ENCODE peak calls at places on chromosomes 4 and X, in six cellular contexts. W is cardiac fibroblast, D is Calu3, V is pancreas, U is nephron progenitor cell, H is IMR-90. X is an unnamed sample.

GRCh38 chrX:33211356-33212254 is at the start of gene DMD:
- DNase-seq in U (peak), W (peak), H (peak), V (peak), D (peak), X (peak)

GRCh38 chrX:144601010-144601409 is 646.3 kb upstream of the SPANXN1 start:
- DNase-seq in U (no peak), W (no peak), D (no peak), H (no peak), V (no peak), X (no peak)

GRCh38 chr4:81069706-81070331 is 39.3 kb downstream of the BMP3 start:
- DNase-seq in U (peak), W (peak), V (peak), H (peak), D (peak), X (peak)

GRCh38 chr4:26206981-26207380 is 113.8 kb upstream of the RBPJ start:
- DNase-seq in D (no peak), U (no peak), V (no peak), W (no peak), H (no peak), X (no peak)

GRCh38 chr4:6984611-6985115 is 58.5 kb upstream of the TADA2B start:
- DNase-seq in U (no peak), V (no peak), H (no peak), W (no peak), D (no peak), X (no peak)

GRCh38 chr4:52983563-52984303 is 121.6 kb downstream of the RASL11B start:
- DNase-seq in W (peak), H (peak), D (peak), V (no peak), U (peak), X (peak)

GRCh38 chrX:134926864-134927263 is 63.9 kb upstream of the SMIM10 start:
- DNase-seq in V (no peak), W (no peak), U (no peak), D (no peak), H (no peak), X (no peak)

GRCh38 chrX:100948557-100948956 is 19.8 kb upstream of the XKRX start:
- DNase-seq in D (no peak), W (no peak), H (no peak), U (no peak), V (no peak), X (no peak)

GRCh38 chr4:122576261-122577188 is 44.3 kb downstream of the IL21 start:
- DNase-seq in W (peak), U (no peak), H (peak), D (peak), V (no peak), X (peak)

GRCh38 chr4:33715996-33716395 is 2528.3 kb downstream of the ARAP2 start:
- DNase-seq in W (peak), D (no peak), U (no peak), V (no peak), H (no peak), X (no peak)

GRCh38 chr4:101355767-101356702 is 8.7 kb upstream of the PPP3CA start:
- DNase-seq in W (peak), D (peak), U (no peak), V (no peak), H (peak), X (no peak)

GRCh38 chrX:45434231-45434630 is 233.6 kb upstream of the DIPK2B start:
- DNase-seq in V (no peak), D (no peak), U (no peak), W (no peak), H (no peak), X (no peak)

GRCh38 chr4:160498211-160498610 is 1395.3 kb downstream of the RAPGEF2 start:
- DNase-seq in D (no peak), V (no peak), U (no peak), W (no peak), H (no peak), X (no peak)

GRCh38 chr4:71713611-71714203 is 70.2 kb downstream of the GC start:
- DNase-seq in D (no peak), W (peak), U (no peak), V (no peak), H (peak), X (no peak)

GRCh38 chr4:76377922-76378321 is 43.0 kb downstream of the CCDC158 start:
- DNase-seq in D (peak), U (peak), H (peak), W (peak), V (peak), X (peak)

GRCh38 chr4:72468904-72469502 is 100.0 kb downstream of the ADAMTS3 start:
- DNase-seq in D (no peak), V (no peak), W (peak), H (peak), U (no peak), X (no peak)

GRCh38 chrX:40106677-40107290 is 9.0 kb upstream of the BCOR start:
- DNase-seq in V (no peak), U (no peak), H (no peak), W (no peak), D (no peak), X (no peak)

GRCh38 chr4:26820346-26820745 is 40.3 kb upstream of the STIM2 start:
- DNase-seq in D (no peak), U (no peak), W (no peak), V (no peak), H (no peak), X (no peak)

GRCh38 chr4:116070283-116070682 is 956.9 kb upstream of the NDST4 start:
- DNase-seq in D (no peak), W (no peak), V (no peak), H (no peak), U (no peak), X (no peak)

GRCh38 chrX:17984415-17984814 is 123.3 kb upstream of the RAI2 start:
- DNase-seq in D (no peak), U (no peak), H (no peak), V (no peak), W (no peak), X (no peak)

GRCh38 chrX:110286126-110286525 is 31.8 kb downstream of the AMMECR1 start:
- DNase-seq in U (no peak), V (no peak), H (peak), W (peak), D (peak), X (no peak)

GRCh38 chr4:73520821-73521220 is 39.3 kb downstream of the AFM start:
- DNase-seq in D (no peak), U (no peak), H (peak), V (no peak), W (peak), X (no peak)

GRCh38 chrX:53244610-53245009 is 19.6 kb upstream of the KDM5C start:
- DNase-seq in H (no peak), D (no peak), U (no peak), V (no peak), W (no peak), X (no peak)

GRCh38 chr4:8103991-8104390 is 54.6 kb downstream of the ABLIM2 start:
- DNase-seq in D (no peak), W (no peak), V (no peak), U (no peak), H (no peak), X (no peak)

GRCh38 chr4:42649870-42650269 is 7.0 kb downstream of the ATP8A1 start:
- DNase-seq in W (no peak), V (no peak), H (no peak), D (no peak), U (no peak), X (no peak)

GRCh38 chr4:42483426-42484379 is 86.4 kb downstream of the SHISA3 start:
- DNase-seq in V (no peak), W (peak), U (no peak), H (peak), D (no peak), X (no peak)

GRCh38 chrX:116667760-116668159 is 205.0 kb upstream of the CT83 start:
- DNase-seq in U (no peak), H (no peak), D (no peak), V (no peak), W (no peak), X (no peak)

GRCh38 chrX:51837926-51838325 is 55.5 kb upstream of the MAGED1 start:
- DNase-seq in H (peak), V (peak), U (no peak), D (peak), W (peak), X (no peak)

GRCh38 chr4:125085-125820 is 952 bp downstream of the ZNF718 start:
- DNase-seq in H (peak), D (peak), W (peak), U (peak), V (peak), X (no peak)

GRCh38 chr4:52198356-52198755 is 147.3 kb downstream of the SPATA18 start:
- DNase-seq in U (no peak), H (no peak), D (no peak), V (no peak), W (no peak), X (no peak)

GRCh38 chr4:3477750-3478430 is 14.8 kb downstream of the DOK7 start:
- DNase-seq in D (no peak), W (no peak), U (no peak), H (no peak), V (no peak), X (no peak)

GRCh38 chrX:69493193-69493592 is 10.9 kb upstream of the NALF2 start:
- DNase-seq in D (peak), H (no peak), V (peak), W (peak), U (peak), X (peak)

GRCh38 chr4:171181090-171181489 is 632.1 kb upstream of the GALNTL6 start:
- DNase-seq in V (no peak), W (no peak), H (no peak), D (no peak), U (no peak), X (no peak)

GRCh38 chr4:171186700-171187099 is 626.5 kb upstream of the GALNTL6 start:
- DNase-seq in D (peak), H (no peak), U (no peak), W (no peak), V (peak), X (no peak)
- TF ChIP-seq CTCF in D (no peak), H (no peak), U (no peak), W (no peak), V (no peak), X (no peak)

GRCh38 chrX:1537031-1537715 is at the start of gene P2RY8:
- DNase-seq in U (no peak), H (no peak), W (peak), D (peak), V (peak), X (no peak)
- TF ChIP-seq CTCF in U (no peak), H (no peak), W (no peak), D (no peak), V (no peak), X (no peak)

GRCh38 chr4:156111706-156112105 is 158.0 kb upstream of the CTSO start:
- DNase-seq in D (no peak), U (no peak), W (peak), H (no peak), V (no peak), X (no peak)

GRCh38 chr4:156118821-156119220 is 165.2 kb upstream of the CTSO start:
- DNase-seq in V (no peak), D (no peak), W (no peak), H (peak), U (no peak), X (no peak)

GRCh38 chr4:156109943-156110925 is 156.6 kb upstream of the CTSO start:
- DNase-seq in V (no peak), D (peak), H (peak), U (no peak), W (peak), X (no peak)

GRCh38 chr4:156113138-156113537 is 159.5 kb upstream of the CTSO start:
- DNase-seq in V (no peak), D (no peak), H (no peak), U (no peak), W (peak), X (no peak)
- TF ChIP-seq CTCF in V (no peak), D (peak), H (no peak), U (no peak), W (no peak), X (peak)

GRCh38 chr4:121514443-121514842 is 133.6 kb upstream of the QRFPR start:
- DNase-seq in U (no peak), V (no peak), W (no peak), H (no peak), D (no peak), X (no peak)
- TF ChIP-seq CTCF in U (no peak), V (no peak), W (no peak), H (no peak), D (no peak), X (peak)

GRCh38 chr4:149923736-149924135 is 108.1 kb upstream of the IQCM start:
- DNase-seq in D (no peak), V (no peak), W (no peak), U (no peak), H (no peak), X (no peak)
- TF ChIP-seq CTCF in D (no peak), V (no peak), W (no peak), U (no peak), H (no peak), X (no peak)

X was measured in neural crest cell.